ENCODE peak calls at places on chromosomes 1 and 21, in four cellular contexts. One of them, this sample, is unnamed.

GRCh38 chr1:230381564-230381963 is 44.6 kb downstream of the PGBD5 start:
- DNase-seq in lower leg skin: no peak
- DNase-seq in lower lobe of right lung: no peak
- DNase-seq in psoas muscle: no peak
- DNase-seq in this sample: no peak

GRCh38 chr21:33844104-33844889 is 71.3 kb downstream of the ATP5PO start:
- DNase-seq in lower leg skin: no peak
- DNase-seq in psoas muscle: no peak
- DNase-seq in lower lobe of right lung: no peak
- DNase-seq in this sample: no peak

GRCh38 chr1:88867743-88868521 is 23.4 kb downstream of the GTF2B start:
- DNase-seq in psoas muscle: no peak
- DNase-seq in lower leg skin: no peak
- DNase-seq in lower lobe of right lung: no peak
- DNase-seq in this sample: no peak

GRCh38 chr1:202586018-202586821 is 124.0 kb downstream of the SYT2 start:
- DNase-seq in lower leg skin: no peak
- DNase-seq in lower lobe of right lung: no peak
- DNase-seq in psoas muscle: no peak
- DNase-seq in this sample: no peak

GRCh38 chr21:39153842-39154241 is 29.4 kb downstream of the PSMG1 start:
- DNase-seq in lower lobe of right lung: no peak
- DNase-seq in lower leg skin: no peak
- DNase-seq in psoas muscle: no peak
- DNase-seq in this sample: no peak

GRCh38 chr1:218390625-218391024 is 45.5 kb downstream of the TGFB2 start:
- DNase-seq in lower leg skin: no peak
- DNase-seq in lower lobe of right lung: no peak
- DNase-seq in psoas muscle: no peak
- DNase-seq in this sample: no peak

GRCh38 chr1:225424562-225425210 is 3.2 kb downstream of the LBR start:
- DNase-seq in psoas muscle: no peak
- DNase-seq in lower leg skin: no peak
- DNase-seq in lower lobe of right lung: no peak
- DNase-seq in this sample: no peak

GRCh38 chr1:67834246-67834877 is 1.1 kb upstream of the GNG12 start:
- DNase-seq in lower lobe of right lung: no peak
- DNase-seq in psoas muscle: no peak
- DNase-seq in lower leg skin: no peak
- DNase-seq in this sample: no peak

GRCh38 chr21:43361127-43361492 is 65.8 kb downstream of the SIK1 start:
- DNase-seq in lower lobe of right lung: no peak
- DNase-seq in psoas muscle: peak
- DNase-seq in lower leg skin: peak
- DNase-seq in this sample: no peak

GRCh38 chr1:81978945-81979344 is 178.2 kb downstream of the ADGRL2 start:
- DNase-seq in psoas muscle: no peak
- DNase-seq in lower lobe of right lung: no peak
- DNase-seq in lower leg skin: no peak
- DNase-seq in this sample: no peak

GRCh38 chr1:113809651-113810602 is 2.3 kb downstream of the RSBN1 start:
- DNase-seq in lower lobe of right lung: no peak
- DNase-seq in lower leg skin: no peak
- DNase-seq in psoas muscle: no peak
- DNase-seq in this sample: no peak

GRCh38 chr1:236875975-236876374 is 80.9 kb downstream of the MTR start:
- DNase-seq in psoas muscle: no peak
- DNase-seq in lower leg skin: no peak
- DNase-seq in lower lobe of right lung: no peak
- DNase-seq in this sample: no peak

GRCh38 chr1:244074559-244075171 is 23.6 kb downstream of the ZBTB18 start:
- DNase-seq in psoas muscle: no peak
- DNase-seq in lower lobe of right lung: no peak
- DNase-seq in lower leg skin: no peak
- DNase-seq in this sample: no peak

GRCh38 chr21:31897311-31897710 is 24.5 kb downstream of the HUNK start:
- DNase-seq in lower lobe of right lung: no peak
- DNase-seq in psoas muscle: no peak
- DNase-seq in lower leg skin: no peak
- DNase-seq in this sample: no peak

GRCh38 chr1:246058478-246058877 is 448.6 kb downstream of the SMYD3 start:
- DNase-seq in psoas muscle: no peak
- DNase-seq in lower lobe of right lung: no peak
- DNase-seq in lower leg skin: no peak
- DNase-seq in this sample: no peak

DNA sequence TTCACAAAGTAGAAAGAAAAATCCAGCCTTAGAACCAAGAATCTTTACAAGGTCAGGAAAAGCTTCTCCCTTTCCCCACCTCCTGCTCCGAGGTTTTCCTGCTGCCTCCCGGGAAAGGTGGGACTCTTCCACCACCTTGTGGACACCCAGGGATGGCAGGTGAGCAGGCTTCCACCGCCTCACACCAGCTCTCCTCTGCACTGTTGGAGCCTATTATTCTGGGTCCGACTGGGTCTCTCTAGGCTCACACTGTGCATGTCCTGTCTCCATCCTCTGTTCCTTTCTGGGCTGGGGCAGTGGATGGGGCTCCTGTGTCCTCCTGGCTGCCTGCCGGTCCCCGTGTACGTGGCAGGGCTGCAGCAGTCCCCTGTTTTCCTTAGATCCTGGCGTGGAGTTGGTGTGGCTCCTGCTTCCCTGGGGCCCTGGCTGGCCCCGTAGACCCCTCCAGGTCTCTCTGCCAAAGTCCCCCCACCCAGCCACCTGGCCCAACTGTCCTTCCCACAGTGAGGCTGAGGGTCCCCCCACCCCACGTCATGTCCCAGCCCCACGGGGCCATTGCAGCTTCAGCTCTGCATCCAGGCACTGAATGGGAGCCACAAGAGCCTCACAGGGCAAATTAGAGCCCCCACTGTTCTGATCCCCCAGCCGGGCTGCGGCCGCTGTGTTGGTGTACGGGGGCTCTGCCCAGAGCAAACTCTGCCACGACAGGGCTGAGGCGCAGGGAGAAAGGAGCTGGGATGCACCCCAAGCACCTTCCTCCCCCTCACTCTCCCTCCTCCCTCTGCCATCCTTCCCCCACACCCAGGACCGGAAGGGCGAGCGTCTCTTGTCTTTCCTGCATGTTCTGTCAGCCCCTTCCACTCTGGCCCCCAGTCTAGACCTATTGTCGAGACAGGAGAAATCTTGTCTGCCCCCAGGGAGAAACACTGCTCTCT is 3.3 kb upstream of the SLC45A1 start:
- DNase-seq in lower lobe of right lung: peak
- DNase-seq in lower leg skin: peak
- DNase-seq in psoas muscle: peak
- DNase-seq in this sample: peak
- TF ChIP-seq CTCF in lower lobe of right lung: peak
- TF ChIP-seq CTCF in lower leg skin: no peak
- TF ChIP-seq CTCF in psoas muscle: peak
- TF ChIP-seq CTCF in this sample: peak

GRCh38 chr1:70707214-70707613 is 296.1 kb downstream of the CTH start:
- DNase-seq in psoas muscle: no peak
- DNase-seq in lower lobe of right lung: no peak
- DNase-seq in lower leg skin: no peak
- DNase-seq in this sample: no peak
- H3K4me3 ChIP-seq in psoas muscle: no peak
- H3K4me3 ChIP-seq in lower lobe of right lung: no peak
- H3K4me3 ChIP-seq in lower leg skin: no peak
- H3K4me3 ChIP-seq in this sample: no peak

GRCh38 chr1:210711825-210712224 is 383.1 kb downstream of the HHAT start:
- DNase-seq in lower lobe of right lung: no peak
- DNase-seq in psoas muscle: no peak
- DNase-seq in lower leg skin: no peak
- DNase-seq in this sample: no peak
- TF ChIP-seq CTCF in lower lobe of right lung: no peak
- TF ChIP-seq CTCF in psoas muscle: no peak
- TF ChIP-seq CTCF in lower leg skin: no peak
- TF ChIP-seq CTCF in this sample: no peak

GRCh38 chr1:167090289-167090942 is at the start of gene GPA33:
- DNase-seq in lower leg skin: no peak
- DNase-seq in lower lobe of right lung: no peak
- DNase-seq in psoas muscle: no peak
- DNase-seq in this sample: no peak
- H3K4me3 ChIP-seq in lower leg skin: no peak
- H3K4me3 ChIP-seq in lower lobe of right lung: no peak
- H3K4me3 ChIP-seq in psoas muscle: no peak
- H3K4me3 ChIP-seq in this sample: no peak

GRCh38 chr1:61337037-61337436 is 254.7 kb downstream of the NFIA start:
- DNase-seq in lower lobe of right lung: no peak
- DNase-seq in psoas muscle: no peak
- DNase-seq in lower leg skin: no peak
- DNase-seq in this sample: no peak
- TF ChIP-seq CTCF in lower lobe of right lung: peak
- TF ChIP-seq CTCF in psoas muscle: peak
- TF ChIP-seq CTCF in lower leg skin: no peak
- TF ChIP-seq CTCF in this sample: no peak

GRCh38 chr1:13697738-13698137 is 2.2 kb upstream of the PRDM2 start:
- DNase-seq in psoas muscle: no peak
- DNase-seq in lower lobe of right lung: no peak
- DNase-seq in lower leg skin: no peak
- DNase-seq in this sample: no peak

GRCh38 chr1:13700521-13701273 is 709 bp downstream of the PRDM2 start:
- DNase-seq in psoas muscle: peak
- DNase-seq in lower lobe of right lung: peak
- DNase-seq in lower leg skin: no peak
- DNase-seq in this sample: no peak

GRCh38 chr1:13699510-13699909 is 478 bp upstream of the PRDM2 start:
- DNase-seq in lower lobe of right lung: no peak
- DNase-seq in lower leg skin: no peak
- DNase-seq in psoas muscle: no peak
- DNase-seq in this sample: no peak

GRCh38 chr1:13699936-13700520 is at the start of gene PRDM2:
- DNase-seq in psoas muscle: peak
- DNase-seq in lower leg skin: no peak
- DNase-seq in lower lobe of right lung: peak
- DNase-seq in this sample: no peak

DNA sequence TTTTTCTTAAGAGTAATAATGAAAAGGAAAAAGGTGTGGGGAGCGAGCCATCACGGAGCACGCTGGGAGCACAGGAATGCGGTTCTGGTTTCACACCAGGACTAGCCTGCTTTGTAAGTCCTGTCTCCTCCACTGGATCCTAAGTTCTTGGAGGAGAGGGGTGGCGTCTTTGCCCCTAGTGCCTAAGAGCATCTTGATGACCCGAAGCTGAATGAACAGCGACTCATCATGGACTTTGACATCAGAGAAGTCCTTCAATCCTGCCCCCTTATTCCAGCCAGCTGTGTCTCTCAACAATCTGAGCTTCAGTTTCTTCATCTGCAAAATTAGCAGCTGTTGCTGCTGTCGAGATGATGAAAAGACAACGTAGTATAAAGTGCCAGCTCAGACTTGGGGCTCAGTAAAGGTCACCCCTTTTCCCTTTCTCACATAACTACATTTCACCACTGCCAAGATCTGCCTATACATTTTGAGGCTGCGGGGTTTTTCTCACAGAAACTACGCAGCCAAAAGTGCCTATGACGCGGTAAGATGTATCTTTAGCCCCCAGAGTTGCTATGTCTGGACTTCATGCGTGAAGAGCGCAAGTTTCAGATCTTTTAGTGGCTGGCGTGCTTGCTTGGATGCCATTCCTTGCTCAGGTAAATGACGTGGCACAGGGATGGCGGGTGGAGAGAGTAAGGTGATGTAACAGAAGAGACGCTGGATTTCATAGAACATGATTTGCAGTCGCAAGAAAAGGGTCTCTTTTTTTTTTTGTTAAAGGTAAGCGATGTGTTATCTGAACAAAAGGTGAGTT is 4.9 kb upstream of the PRDM2 start:
- DNase-seq in lower leg skin: no peak
- DNase-seq in lower lobe of right lung: no peak
- DNase-seq in psoas muscle: no peak
- DNase-seq in this sample: no peak
- H3K4me3 ChIP-seq in lower leg skin: no peak
- H3K4me3 ChIP-seq in lower lobe of right lung: no peak
- H3K4me3 ChIP-seq in psoas muscle: no peak
- H3K4me3 ChIP-seq in this sample: no peak

GRCh38 chr1:14921057-14921456 is 232.5 kb upstream of the TMEM51 start:
- DNase-seq in lower leg skin: no peak
- DNase-seq in lower lobe of right lung: no peak
- DNase-seq in psoas muscle: no peak
- DNase-seq in this sample: no peak
- TF ChIP-seq CTCF in lower leg skin: no peak
- TF ChIP-seq CTCF in lower lobe of right lung: no peak
- TF ChIP-seq CTCF in psoas muscle: no peak
- TF ChIP-seq CTCF in this sample: peak

GRCh38 chr21:41991659-41992058 is 18.5 kb downstream of the ZBTB21 start:
- DNase-seq in lower leg skin: no peak
- DNase-seq in lower lobe of right lung: no peak
- DNase-seq in psoas muscle: no peak
- DNase-seq in this sample: no peak

GRCh38 chr21:41997657-41998056 is 12.5 kb downstream of the ZBTB21 start:
- DNase-seq in psoas muscle: no peak
- DNase-seq in lower lobe of right lung: no peak
- DNase-seq in lower leg skin: no peak
- DNase-seq in this sample: no peak

GRCh38 chr21:41995577-41995976 is 14.6 kb downstream of the ZBTB21 start:
- DNase-seq in psoas muscle: no peak
- DNase-seq in lower lobe of right lung: no peak
- DNase-seq in lower leg skin: no peak
- DNase-seq in this sample: no peak

GRCh38 chr21:41993744-41994143 is 16.4 kb downstream of the ZBTB21 start:
- DNase-seq in lower lobe of right lung: no peak
- DNase-seq in lower leg skin: no peak
- DNase-seq in psoas muscle: no peak
- DNase-seq in this sample: no peak

DNA sequence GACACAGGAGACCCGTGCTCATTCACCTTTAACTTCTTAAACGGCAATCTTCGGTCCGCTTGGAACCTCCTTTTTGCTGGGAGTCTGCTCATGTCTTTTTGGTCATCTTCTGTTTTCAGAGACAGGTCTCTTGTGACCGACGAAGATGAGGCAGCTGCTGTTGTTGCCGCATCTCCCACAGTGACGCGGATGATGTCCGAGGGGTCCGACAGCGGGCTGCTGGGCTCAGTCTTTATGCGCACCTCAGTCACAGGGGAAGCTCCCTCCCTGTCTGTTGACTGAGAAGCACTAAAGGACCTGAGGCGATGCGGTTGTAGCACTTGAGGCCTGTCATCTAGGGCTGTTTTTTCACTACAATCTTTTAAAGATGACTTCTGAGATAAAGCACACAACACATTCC is 17.6 kb downstream of the ZBTB21 start:
- DNase-seq in psoas muscle: no peak
- DNase-seq in lower leg skin: no peak
- DNase-seq in lower lobe of right lung: no peak
- DNase-seq in this sample: no peak
- H3K4me3 ChIP-seq in psoas muscle: no peak
- H3K4me3 ChIP-seq in lower leg skin: no peak
- H3K4me3 ChIP-seq in lower lobe of right lung: no peak
- H3K4me3 ChIP-seq in this sample: no peak

GRCh38 chr1:62294211-62294610 is 25.0 kb downstream of the KANK4 start:
- DNase-seq in psoas muscle: no peak
- DNase-seq in lower lobe of right lung: no peak
- DNase-seq in lower leg skin: no peak
- DNase-seq in this sample: no peak
- TF ChIP-seq CTCF in psoas muscle: no peak
- TF ChIP-seq CTCF in lower lobe of right lung: no peak
- TF ChIP-seq CTCF in lower leg skin: no peak
- TF ChIP-seq CTCF in this sample: peak

This sample was measured in GM12864.